ENCODE peak calls at places on chromosomes 7 and 10, in seven cellular contexts. One of them, this sample, is unnamed.

GRCh38 chr7:132604090-132604489 is 27.8 kb upstream of the PLXNA4 start:
- DNase-seq in Karpas-422: no peak
- DNase-seq in foreskin fibroblast: no peak
- DNase-seq in iPS DF 6.9: no peak
- DNase-seq in T-helper 2 cell: no peak
- DNase-seq in mesenchymal stem cell: no peak
- DNase-seq in skeletal muscle cell: no peak
- DNase-seq in this sample: no peak

GRCh38 chr10:58438340-58438739 is 53.1 kb downstream of the TFAM start:
- DNase-seq in Karpas-422: no peak
- DNase-seq in foreskin fibroblast: peak
- DNase-seq in iPS DF 6.9: no peak
- DNase-seq in T-helper 2 cell: no peak
- DNase-seq in mesenchymal stem cell: peak
- DNase-seq in skeletal muscle cell: peak
- DNase-seq in this sample: no peak

GRCh38 chr7:23617482-23617881 is 20.3 kb downstream of the CCDC126 start:
- DNase-seq in Karpas-422: no peak
- DNase-seq in foreskin fibroblast: no peak
- DNase-seq in iPS DF 6.9: no peak
- DNase-seq in T-helper 2 cell: no peak
- DNase-seq in mesenchymal stem cell: no peak
- DNase-seq in skeletal muscle cell: no peak
- DNase-seq in this sample: no peak

GRCh38 chr10:59876695-59877094 is 29.7 kb downstream of the CCDC6 start:
- DNase-seq in Karpas-422: no peak
- DNase-seq in foreskin fibroblast: no peak
- DNase-seq in iPS DF 6.9: no peak
- DNase-seq in T-helper 2 cell: no peak
- DNase-seq in mesenchymal stem cell: no peak
- DNase-seq in skeletal muscle cell: no peak
- DNase-seq in this sample: no peak

GRCh38 chr7:2968616-2969397 is 74.9 kb downstream of the CARD11 start:
- DNase-seq in Karpas-422: no peak
- DNase-seq in foreskin fibroblast: no peak
- DNase-seq in iPS DF 6.9: no peak
- DNase-seq in T-helper 2 cell: no peak
- DNase-seq in mesenchymal stem cell: no peak
- DNase-seq in skeletal muscle cell: no peak
- DNase-seq in this sample: no peak

GRCh38 chr10:21100871-21101514 is 203.9 kb upstream of the NEBL start:
- DNase-seq in Karpas-422: no peak
- DNase-seq in foreskin fibroblast: peak
- DNase-seq in iPS DF 6.9: no peak
- DNase-seq in T-helper 2 cell: no peak
- DNase-seq in mesenchymal stem cell: peak
- DNase-seq in skeletal muscle cell: peak
- DNase-seq in this sample: no peak

GRCh38 chr7:65307651-65308299 is 65.9 kb upstream of the ZNF92 start:
- DNase-seq in Karpas-422: peak
- DNase-seq in foreskin fibroblast: peak
- DNase-seq in iPS DF 6.9: peak
- DNase-seq in T-helper 2 cell: no peak
- DNase-seq in mesenchymal stem cell: peak
- DNase-seq in skeletal muscle cell: peak
- DNase-seq in this sample: no peak

GRCh38 chr7:93426297-93426696 is 148.2 kb downstream of the CALCR start:
- DNase-seq in Karpas-422: no peak
- DNase-seq in foreskin fibroblast: no peak
- DNase-seq in iPS DF 6.9: no peak
- DNase-seq in T-helper 2 cell: no peak
- DNase-seq in mesenchymal stem cell: no peak
- DNase-seq in skeletal muscle cell: no peak
- DNase-seq in this sample: no peak

GRCh38 chr7:80106498-80107113 is 28.0 kb upstream of the GNAI1 start:
- DNase-seq in Karpas-422: no peak
- DNase-seq in foreskin fibroblast: no peak
- DNase-seq in iPS DF 6.9: no peak
- DNase-seq in T-helper 2 cell: no peak
- DNase-seq in mesenchymal stem cell: peak
- DNase-seq in skeletal muscle cell: no peak
- DNase-seq in this sample: no peak

GRCh38 chr10:24039897-24040296 is 169.0 kb upstream of the KIAA1217 start:
- DNase-seq in Karpas-422: no peak
- DNase-seq in foreskin fibroblast: no peak
- DNase-seq in iPS DF 6.9: no peak
- DNase-seq in T-helper 2 cell: no peak
- DNase-seq in mesenchymal stem cell: no peak
- DNase-seq in skeletal muscle cell: no peak
- DNase-seq in this sample: no peak

GRCh38 chr10:14926722-14927416 is 27.0 kb downstream of the DCLRE1C start:
- DNase-seq in Karpas-422: no peak
- DNase-seq in foreskin fibroblast: no peak
- DNase-seq in iPS DF 6.9: no peak
- DNase-seq in T-helper 2 cell: no peak
- DNase-seq in mesenchymal stem cell: no peak
- DNase-seq in skeletal muscle cell: no peak
- DNase-seq in this sample: no peak

GRCh38 chr7:44713141-44713540 is 35.5 kb upstream of the ZMIZ2 start:
- DNase-seq in Karpas-422: peak
- DNase-seq in foreskin fibroblast: no peak
- DNase-seq in iPS DF 6.9: no peak
- DNase-seq in T-helper 2 cell: no peak
- DNase-seq in mesenchymal stem cell: no peak
- DNase-seq in skeletal muscle cell: no peak
- DNase-seq in this sample: peak

GRCh38 chr7:80231719-80232118 is 97.1 kb downstream of the GNAI1 start:
- DNase-seq in Karpas-422: no peak
- DNase-seq in foreskin fibroblast: peak
- DNase-seq in iPS DF 6.9: no peak
- DNase-seq in T-helper 2 cell: no peak
- DNase-seq in mesenchymal stem cell: peak
- DNase-seq in skeletal muscle cell: peak
- DNase-seq in this sample: no peak

GRCh38 chr7:155258233-155258575 is 39.5 kb upstream of the INSIG1 start:
- DNase-seq in Karpas-422: no peak
- DNase-seq in foreskin fibroblast: peak
- DNase-seq in iPS DF 6.9: no peak
- DNase-seq in T-helper 2 cell: no peak
- DNase-seq in mesenchymal stem cell: peak
- DNase-seq in skeletal muscle cell: peak
- DNase-seq in this sample: no peak

GRCh38 chr10:44300666-44301649 is 83.9 kb downstream of the CXCL12 start:
- DNase-seq in Karpas-422: peak
- DNase-seq in foreskin fibroblast: peak
- DNase-seq in iPS DF 6.9: no peak
- DNase-seq in T-helper 2 cell: no peak
- DNase-seq in mesenchymal stem cell: peak
- DNase-seq in skeletal muscle cell: peak
- DNase-seq in this sample: no peak

GRCh38 chr10:102501201-102502028 is 1.1 kb downstream of the ACTR1A start:
- DNase-seq in Karpas-422: peak
- DNase-seq in foreskin fibroblast: peak
- DNase-seq in iPS DF 6.9: no peak
- DNase-seq in T-helper 2 cell: no peak
- DNase-seq in mesenchymal stem cell: no peak
- DNase-seq in skeletal muscle cell: no peak
- DNase-seq in this sample: no peak

GRCh38 chr10:13998090-13998838 is 332.5 kb downstream of the FRMD4A start:
- DNase-seq in Karpas-422: no peak
- DNase-seq in foreskin fibroblast: no peak
- DNase-seq in iPS DF 6.9: no peak
- DNase-seq in T-helper 2 cell: no peak
- DNase-seq in mesenchymal stem cell: no peak
- DNase-seq in skeletal muscle cell: no peak
- DNase-seq in this sample: no peak

GRCh38 chr10:54094321-54094720 is 706.7 kb downstream of the PCDH15 start:
- DNase-seq in Karpas-422: no peak
- DNase-seq in foreskin fibroblast: no peak
- DNase-seq in iPS DF 6.9: no peak
- DNase-seq in T-helper 2 cell: no peak
- DNase-seq in mesenchymal stem cell: no peak
- DNase-seq in skeletal muscle cell: no peak
- DNase-seq in this sample: no peak

GRCh38 chr7:24949884-24950283 is 30.1 kb downstream of the OSBPL3 start:
- DNase-seq in Karpas-422: no peak
- DNase-seq in foreskin fibroblast: no peak
- DNase-seq in iPS DF 6.9: no peak
- DNase-seq in T-helper 2 cell: no peak
- DNase-seq in mesenchymal stem cell: no peak
- DNase-seq in skeletal muscle cell: no peak
- DNase-seq in this sample: no peak

GRCh38 chr7:6530626-6531491 is 20.4 kb downstream of the GRID2IP start:
- DNase-seq in Karpas-422: peak
- DNase-seq in foreskin fibroblast: no peak
- DNase-seq in iPS DF 6.9: no peak
- DNase-seq in T-helper 2 cell: no peak
- DNase-seq in mesenchymal stem cell: no peak
- DNase-seq in skeletal muscle cell: no peak
- DNase-seq in this sample: no peak

This sample was measured in cardiac septum.